ENCODE peak calls at places on chromosomes 5 and 9, in nine cellular contexts. V is stimulated activated CD4-positive, alpha-beta T cell treated with anti-CD3 and anti-CD28 coated beads, Interleukin-2, amount 100 ng/mL, for 24 hours; R is anterior cingulate cortex; W is EH; M is fibroblast of villous mesenchyme; S is IMR-90; P is sigmoid colon; Y is fibroblast of pulmonary artery; Z is stomach. G is an unnamed sample.

GRCh38 chr5:139061856-139062255 is 136.3 kb downstream of the SIL1 start:
- DNase-seq in W (peak), S (peak), P (no peak), V (no peak), M (peak), Z (no peak), R (no peak), Y (peak), G (no peak)

GRCh38 chr9:3569529-3569928 is 43.7 kb upstream of the RFX3 start:
- DNase-seq in M (no peak), Z (no peak), W (no peak), Y (no peak), R (no peak), S (no peak), P (no peak), V (no peak), G (no peak)

GRCh38 chr5:39455645-39456044 is 30.9 kb upstream of the DAB2 start:
- DNase-seq in P (no peak), R (no peak), W (no peak), S (no peak), V (no peak), Y (no peak), Z (no peak), M (no peak), G (peak)

GRCh38 chr9:133202145-133202513 is 6.9 kb downstream of the OBP2B start:
- DNase-seq in P (no peak), Z (peak), V (no peak), S (no peak), M (no peak), Y (no peak), W (no peak), R (no peak), G (no peak)

GRCh38 chr5:29089591-29090141 is 2051.3 kb upstream of the CDH9 start:
- DNase-seq in V (no peak), P (no peak), Y (no peak), S (no peak), M (peak), R (no peak), Z (no peak), W (no peak), G (peak)

GRCh38 chr9:91151014-91151740 is 210.5 kb downstream of the AUH start:
- DNase-seq in W (peak), S (peak), R (no peak), Z (no peak), V (peak), M (peak), P (no peak), Y (peak), G (peak)

GRCh38 chr9:76137941-76138340 is 247.5 kb downstream of the PCSK5 start:
- DNase-seq in W (peak), R (no peak), S (peak), P (no peak), V (no peak), Z (no peak), M (peak), Y (no peak), G (no peak)

GRCh38 chr5:33088176-33088575 is 352.6 kb upstream of the TARS1 start:
- DNase-seq in P (no peak), V (no peak), Y (peak), S (no peak), R (no peak), M (no peak), Z (no peak), W (peak), G (no peak)

GRCh38 chr5:151772029-151772867 is 494 bp downstream of the G3BP1 start:
- DNase-seq in S (no peak), P (peak), Y (peak), R (no peak), V (peak), M (peak), W (peak), Z (peak), G (peak)

GRCh38 chr5:71937906-71938698 is 169.2 kb upstream of the MAP1B start:
- DNase-seq in Z (no peak), Y (no peak), W (peak), P (no peak), V (no peak), M (no peak), S (no peak), R (no peak), G (no peak)

GRCh38 chr9:15160673-15161072 is 146.3 kb downstream of the TTC39B start:
- DNase-seq in R (no peak), M (peak), Y (no peak), P (no peak), Z (no peak), S (peak), W (peak), V (no peak), G (no peak)

GRCh38 chr9:116686693-116687073 is 422 bp upstream of the TRIM32 start:
- DNase-seq in V (no peak), W (peak), P (no peak), Z (no peak), M (no peak), S (peak), Y (no peak), R (no peak), G (no peak)

GRCh38 chr5:95715799-95716461 is 15.2 kb upstream of the RHOBTB3 start:
- DNase-seq in W (peak), M (peak), Y (peak), S (peak), P (no peak), R (no peak), Z (no peak), V (no peak), G (no peak)

GRCh38 chr5:134561871-134562296 is 36.4 kb downstream of the JADE2 start:
- DNase-seq in S (peak), Z (peak), M (peak), Y (peak), P (no peak), R (no peak), W (peak), V (no peak), G (no peak)